ENCODE peak calls at places on chromosomes 11 and 22, in five cellular contexts. M is GM12878, P is H1, B is HepG2, A is NT2/D1. X is an unnamed sample.

GRCh38 chr11:55793321-55793720 is 2.0 kb upstream of the OR5D14 start:
- DNase-seq in M (no peak), P (no peak), B (no peak), A (no peak), X (no peak)

GRCh38 chr22:29689201-29689871 is 30.5 kb upstream of the CABP7 start:
- DNase-seq in M (no peak), P (no peak), B (no peak), A (no peak), X (no peak)

GRCh38 chr11:72239849-72240460 is 4.0 kb downstream of the PHOX2A start:
- DNase-seq in M (no peak), P (no peak), B (no peak), A (no peak), X (no peak)

GRCh38 chr11:112961751-112962747 is 829 bp downstream of the NCAM1 start:
- DNase-seq in M (no peak), P (no peak), B (no peak), A (no peak), X (peak)

GRCh38 chr11:13440100-13440855 is 22.7 kb downstream of the BTBD10 start:
- DNase-seq in M (no peak), P (no peak), B (no peak), A (no peak), X (peak)

GRCh38 chr11:47373876-47374820 is 4.2 kb downstream of the SPI1 start:
- DNase-seq in M (no peak), P (peak), B (peak), A (peak), X (peak)

GRCh38 chr11:126748097-126748756 is 252.3 kb downstream of the KIRREL3 start:
- DNase-seq in M (no peak), P (no peak), B (no peak), A (no peak), X (no peak)

GRCh38 chr22:37273126-37273845 is 9.0 kb upstream of the CYTH4 start:
- DNase-seq in M (no peak), P (no peak), B (no peak), A (no peak), X (no peak)

GRCh38 chr11:75565916-75566762 is 4.1 kb downstream of the SERPINH1 start:
- DNase-seq in M (no peak), P (no peak), B (no peak), A (no peak), X (no peak)

GRCh38 chr11:75563501-75563977 is 1.5 kb downstream of the SERPINH1 start:
- DNase-seq in M (no peak), P (no peak), B (no peak), A (no peak), X (no peak)

GRCh38 chr11:75566763-75567279 is 4.8 kb downstream of the SERPINH1 start:
- DNase-seq in M (no peak), P (no peak), B (no peak), A (no peak), X (no peak)

GRCh38 chr11:75563978-75564552 is 2.0 kb downstream of the SERPINH1 start:
- DNase-seq in M (no peak), P (no peak), B (peak), A (no peak), X (peak)

GRCh38 chr11:75565221-75565814 is 3.3 kb downstream of the SERPINH1 start:
- DNase-seq in M (no peak), P (no peak), B (peak), A (no peak), X (no peak)
- TF ChIP-seq SUZ12 in M (no peak), P (no peak), B (no peak), A (no peak), X (no peak)

GRCh38 chr22:46445771-46446485 is 91.5 kb downstream of the CELSR1 start:
- DNase-seq in M (no peak), P (no peak), B (no peak), A (no peak), X (no peak)

GRCh38 chr22:46449116-46449691 is 88.2 kb downstream of the CELSR1 start:
- DNase-seq in M (no peak), P (no peak), B (no peak), A (no peak), X (no peak)

GRCh38 chr22:46449974-46450745 is 87.3 kb downstream of the CELSR1 start:
- DNase-seq in M (no peak), P (no peak), B (no peak), A (no peak), X (no peak)

GRCh38 chr22:46446799-46447198 is 90.6 kb downstream of the CELSR1 start:
- DNase-seq in M (no peak), P (no peak), B (no peak), A (no peak), X (peak)

GRCh38 chr22:46447906-46448669 is 89.3 kb downstream of the CELSR1 start:
- DNase-seq in M (no peak), P (no peak), B (no peak), A (no peak), X (no peak)
- TF ChIP-seq SUZ12 in M (no peak), P (no peak), B (no peak), A (no peak), X (no peak)

GRCh38 chr11:106446961-106447360 is 369.5 kb downstream of the AASDHPPT start:
- DNase-seq in M (no peak), P (no peak), B (no peak), A (no peak), X (no peak)

GRCh38 chr11:106447631-106448191 is 370.2 kb downstream of the AASDHPPT start:
- DNase-seq in M (no peak), P (no peak), B (no peak), A (no peak), X (no peak)

GRCh38 chr11:106446302-106446701 is 368.8 kb downstream of the AASDHPPT start:
- DNase-seq in M (no peak), P (no peak), B (no peak), A (no peak), X (no peak)

DNA sequence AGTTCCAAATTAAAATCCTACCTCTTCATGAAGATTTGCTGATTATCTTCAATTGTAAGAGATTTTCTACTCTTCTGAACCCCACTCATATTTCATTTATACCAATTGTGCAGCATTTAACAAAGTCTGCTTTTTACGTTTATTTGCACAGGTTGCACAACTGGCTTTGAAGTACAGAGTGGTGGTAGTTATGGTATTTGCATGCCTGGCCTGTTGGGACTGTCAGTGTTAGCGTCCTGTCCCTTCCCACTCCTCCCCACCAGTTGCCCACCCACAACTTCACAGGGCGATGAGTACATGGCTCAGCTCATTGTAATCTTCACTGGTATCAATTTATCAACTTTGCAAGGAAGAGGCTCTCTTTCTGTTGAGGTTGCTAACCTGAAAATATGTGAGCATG is 372.3 kb downstream of the AASDHPPT start:
- DNase-seq in M (no peak), P (no peak), B (peak), A (no peak), X (no peak)
- TF ChIP-seq SUZ12 in M (no peak), P (no peak), B (no peak), A (no peak), X (no peak)

GRCh38 chr11:29395555-29396072 is 621.2 kb downstream of the KCNA4 start:
- DNase-seq in M (no peak), P (no peak), B (no peak), A (no peak), X (no peak)
- TF ChIP-seq SUZ12 in M (no peak), P (no peak), B (no peak), A (no peak), X (no peak)

DNA sequence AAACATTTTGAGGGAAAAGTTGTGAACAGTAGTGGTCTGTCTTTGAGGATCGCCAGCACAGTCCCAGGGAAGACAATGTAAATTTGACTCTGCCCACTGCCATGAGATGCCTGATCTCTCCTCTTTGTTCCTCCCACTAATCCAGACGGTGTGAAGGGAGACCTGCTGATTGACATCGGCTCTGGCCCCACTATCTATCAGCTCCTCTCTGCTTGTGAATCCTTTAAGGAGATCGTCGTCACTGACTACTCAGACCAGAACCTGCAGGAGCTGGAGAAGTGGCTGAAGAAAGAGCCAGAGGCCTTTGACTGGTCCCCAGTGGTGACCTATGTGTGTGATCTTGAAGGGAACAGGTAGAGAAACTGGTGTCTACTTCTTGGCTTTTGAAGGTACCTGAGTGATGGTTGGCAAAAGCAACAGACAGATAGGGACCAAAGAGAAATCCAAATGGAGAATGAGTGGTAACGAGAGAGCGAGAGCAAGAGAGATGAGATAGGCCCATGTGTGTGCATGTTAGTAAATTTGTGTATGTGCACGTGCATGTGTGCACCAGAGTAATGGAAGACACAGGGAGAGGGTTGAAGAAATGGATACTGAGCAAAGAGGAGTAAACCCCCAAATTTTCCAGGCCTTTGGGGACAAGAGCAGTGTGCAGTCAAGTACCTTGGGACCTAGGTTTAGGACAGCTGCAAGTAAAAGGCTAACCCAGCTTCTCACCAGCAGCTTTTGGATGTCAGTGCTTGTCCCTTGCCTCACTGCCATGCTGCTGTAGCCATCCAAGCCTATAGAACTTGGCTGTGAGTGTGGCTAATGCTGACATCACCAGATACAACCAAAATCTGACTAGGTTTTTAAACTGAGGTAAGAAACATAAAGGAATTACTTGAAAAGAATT is 1.9 kb downstream of the NNMT start:
- DNase-seq in M (no peak), P (no peak), B (no peak), A (no peak), X (no peak)
- TF ChIP-seq SUZ12 in M (no peak), P (no peak), B (no peak), A (no peak), X (no peak)

GRCh38 chr22:48781868-48782267 is 1045.8 kb downstream of the BRD1 start:
- DNase-seq in M (no peak), P (no peak), B (no peak), A (no peak), X (no peak)

GRCh38 chr22:48783821-48784266 is 1043.8 kb downstream of the BRD1 start:
- DNase-seq in M (no peak), P (no peak), B (peak), A (no peak), X (no peak)

GRCh38 chr22:48782817-48783511 is 1044.7 kb downstream of the BRD1 start:
- DNase-seq in M (no peak), P (no peak), B (no peak), A (peak), X (no peak)

GRCh38 chr22:48781391-48781790 is 1046.3 kb downstream of the BRD1 start:
- DNase-seq in M (no peak), P (no peak), B (no peak), A (no peak), X (no peak)

DNA sequence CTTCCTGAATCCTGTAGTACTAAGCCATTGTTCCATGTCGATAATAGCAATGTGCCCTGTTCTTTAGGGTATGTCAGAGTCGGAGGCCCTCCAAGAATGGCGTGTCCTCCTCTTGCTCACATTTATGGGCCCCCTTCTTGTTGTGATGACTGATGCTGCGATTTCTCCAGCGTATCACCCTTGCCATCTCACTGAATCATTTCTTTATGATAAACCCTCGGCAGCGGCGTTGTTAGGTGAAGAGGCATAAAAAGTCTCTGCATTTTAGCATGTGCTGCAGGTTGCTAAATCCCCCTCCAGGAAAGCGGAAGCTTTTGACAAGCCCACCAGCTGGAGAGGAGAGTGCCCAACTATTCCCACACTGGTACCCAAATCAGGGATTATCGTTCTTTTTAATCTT is 1045.3 kb downstream of the BRD1 start:
- DNase-seq in M (no peak), P (no peak), B (no peak), A (peak), X (no peak)
- TF ChIP-seq SUZ12 in M (no peak), P (no peak), B (no peak), A (no peak), X (no peak)

DNA sequence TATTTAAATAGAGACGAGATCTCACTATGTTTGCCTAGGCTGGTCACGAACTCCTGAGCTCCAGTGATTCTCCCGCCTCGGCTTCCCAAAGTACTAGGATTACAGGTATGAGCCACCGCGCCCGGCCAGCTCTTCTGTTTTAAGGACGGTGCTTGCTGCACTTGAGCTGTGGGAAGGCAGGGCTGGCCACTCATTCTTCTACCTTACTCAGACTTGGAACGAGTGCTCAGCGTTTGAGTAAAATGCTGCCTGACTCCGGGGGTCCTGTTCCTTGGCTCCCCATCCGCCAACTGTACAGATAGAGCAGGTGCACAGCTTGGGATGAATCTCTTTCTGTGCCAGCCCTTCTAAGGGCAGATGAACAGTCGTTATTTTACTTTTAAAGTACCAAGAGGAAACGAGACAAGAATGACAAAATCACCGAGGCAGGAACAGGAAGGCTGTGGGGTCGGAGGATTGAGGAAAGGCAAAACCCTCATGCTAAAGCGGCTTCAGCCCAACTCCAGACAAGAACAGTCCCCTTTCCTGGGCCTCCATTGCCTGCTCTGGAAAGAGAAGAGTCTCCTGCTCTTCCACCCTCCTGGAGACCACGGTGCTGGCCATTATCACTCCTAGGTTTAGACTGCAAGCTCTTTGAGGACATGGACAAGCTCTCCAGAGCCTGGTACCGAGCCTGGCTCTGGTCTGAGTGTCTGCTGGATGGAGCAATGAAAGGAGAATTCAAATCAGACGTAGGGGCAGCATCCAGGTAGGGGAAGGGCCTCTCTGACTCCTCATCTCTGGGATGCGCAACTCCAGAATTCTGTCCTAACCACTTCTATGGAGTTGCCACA is 1.0 kb upstream of the SUN2 start:
- DNase-seq in M (no peak), P (no peak), B (no peak), A (no peak), X (no peak)
- TF ChIP-seq SUZ12 in M (no peak), P (no peak), B (no peak), A (no peak), X (no peak)

GRCh38 chr22:27487600-27488450 is 313.7 kb downstream of the MN1 start:
- DNase-seq in M (no peak), P (no peak), B (peak), A (no peak), X (no peak)
- TF ChIP-seq SUZ12 in M (no peak), P (no peak), B (no peak), A (no peak), X (no peak)

X was measured in HEK293T.